ENCODE peak calls at places on chromosomes 4 and X, in six cellular contexts. One of them, this sample, is unnamed.

GRCh38 chrX:154990496-154990895 is 32.0 kb downstream of the F8 start:
- DNase-seq in sigmoid colon: no peak
- DNase-seq in endothelial cell of umbilical vein: no peak
- DNase-seq in HCT116: no peak
- DNase-seq in testis: no peak
- DNase-seq in adrenal gland: no peak
- DNase-seq in this sample: no peak

GRCh38 chr4:61401771-61402170 is 201.6 kb downstream of the ADGRL3 start:
- DNase-seq in sigmoid colon: no peak
- DNase-seq in endothelial cell of umbilical vein: no peak
- DNase-seq in HCT116: no peak
- DNase-seq in testis: no peak
- DNase-seq in adrenal gland: no peak
- DNase-seq in this sample: no peak

GRCh38 chr4:147901886-147902285 is 170.0 kb downstream of the ARHGAP10 start:
- DNase-seq in sigmoid colon: no peak
- DNase-seq in endothelial cell of umbilical vein: no peak
- DNase-seq in HCT116: no peak
- DNase-seq in testis: no peak
- DNase-seq in adrenal gland: no peak
- DNase-seq in this sample: no peak

GRCh38 chrX:39736219-39737211 is 361.2 kb downstream of the BCOR start:
- DNase-seq in sigmoid colon: peak
- DNase-seq in endothelial cell of umbilical vein: peak
- DNase-seq in HCT116: no peak
- DNase-seq in testis: peak
- DNase-seq in adrenal gland: peak
- DNase-seq in this sample: peak

GRCh38 chr4:169314906-169315305 is 44.1 kb upstream of the SH3RF1 start:
- DNase-seq in sigmoid colon: peak
- DNase-seq in endothelial cell of umbilical vein: peak
- DNase-seq in HCT116: peak
- DNase-seq in testis: peak
- DNase-seq in adrenal gland: peak
- DNase-seq in this sample: peak

GRCh38 chr4:52091811-52092210 is 40.7 kb downstream of the SPATA18 start:
- DNase-seq in sigmoid colon: no peak
- DNase-seq in endothelial cell of umbilical vein: no peak
- DNase-seq in HCT116: no peak
- DNase-seq in testis: no peak
- DNase-seq in adrenal gland: no peak
- DNase-seq in this sample: no peak

GRCh38 chr4:40785727-40786126 is 36.0 kb downstream of the NSUN7 start:
- DNase-seq in sigmoid colon: no peak
- DNase-seq in endothelial cell of umbilical vein: no peak
- DNase-seq in HCT116: no peak
- DNase-seq in testis: no peak
- DNase-seq in adrenal gland: no peak
- DNase-seq in this sample: no peak

GRCh38 chr4:85459736-85460135 is 15.2 kb upstream of the ARHGAP24 start:
- DNase-seq in sigmoid colon: no peak
- DNase-seq in endothelial cell of umbilical vein: no peak
- DNase-seq in HCT116: no peak
- DNase-seq in testis: no peak
- DNase-seq in adrenal gland: no peak
- DNase-seq in this sample: no peak

GRCh38 chrX:135345328-135345645 is 36.0 kb downstream of the ETDC start:
- DNase-seq in sigmoid colon: peak
- DNase-seq in endothelial cell of umbilical vein: peak
- DNase-seq in HCT116: no peak
- DNase-seq in testis: peak
- DNase-seq in adrenal gland: peak
- DNase-seq in this sample: peak

GRCh38 chr4:825969-826330 is at the start of gene CPLX1:
- DNase-seq in sigmoid colon: no peak
- DNase-seq in endothelial cell of umbilical vein: no peak
- DNase-seq in HCT116: no peak
- DNase-seq in testis: no peak
- DNase-seq in adrenal gland: peak
- DNase-seq in this sample: no peak

GRCh38 chr4:183960021-183960420 is 54.9 kb downstream of the STOX2 start:
- DNase-seq in sigmoid colon: peak
- DNase-seq in endothelial cell of umbilical vein: no peak
- DNase-seq in HCT116: no peak
- DNase-seq in testis: peak
- DNase-seq in adrenal gland: peak
- DNase-seq in this sample: peak

GRCh38 chr4:38177035-38177791 is 217.0 kb downstream of the PTTG2 start:
- DNase-seq in sigmoid colon: no peak
- DNase-seq in endothelial cell of umbilical vein: peak
- DNase-seq in HCT116: no peak
- DNase-seq in testis: peak
- DNase-seq in adrenal gland: peak
- DNase-seq in this sample: no peak

GRCh38 chr4:55365347-55365728 is 19.3 kb downstream of the SRD5A3 start:
- DNase-seq in sigmoid colon: no peak
- DNase-seq in endothelial cell of umbilical vein: no peak
- DNase-seq in HCT116: no peak
- DNase-seq in testis: no peak
- DNase-seq in adrenal gland: no peak
- DNase-seq in this sample: no peak

GRCh38 chrX:27915617-27916016 is 65.6 kb downstream of the DCAF8L1 start:
- DNase-seq in sigmoid colon: no peak
- DNase-seq in endothelial cell of umbilical vein: peak
- DNase-seq in HCT116: no peak
- DNase-seq in testis: no peak
- DNase-seq in adrenal gland: no peak
- DNase-seq in this sample: peak

GRCh38 chrX:18640686-18641085 is 31.2 kb downstream of the RS1 start:
- DNase-seq in sigmoid colon: no peak
- DNase-seq in endothelial cell of umbilical vein: no peak
- DNase-seq in HCT116: no peak
- DNase-seq in testis: no peak
- DNase-seq in adrenal gland: no peak
- DNase-seq in this sample: no peak

GRCh38 chr4:150308824-150309472 is 230.7 kb downstream of the DCLK2 start:
- DNase-seq in sigmoid colon: no peak
- DNase-seq in endothelial cell of umbilical vein: peak
- DNase-seq in HCT116: no peak
- DNase-seq in testis: no peak
- DNase-seq in adrenal gland: no peak
- DNase-seq in this sample: no peak

GRCh38 chr4:117986331-117986730 is 48.0 kb upstream of the NDST3 start:
- DNase-seq in sigmoid colon: no peak
- DNase-seq in endothelial cell of umbilical vein: no peak
- DNase-seq in HCT116: no peak
- DNase-seq in testis: no peak
- DNase-seq in adrenal gland: no peak
- DNase-seq in this sample: no peak

GRCh38 chrX:15749642-15750610 is 11.9 kb downstream of the CA5B start:
- DNase-seq in sigmoid colon: no peak
- DNase-seq in endothelial cell of umbilical vein: peak
- DNase-seq in HCT116: no peak
- DNase-seq in testis: peak
- DNase-seq in adrenal gland: peak
- DNase-seq in this sample: no peak

GRCh38 chr4:185874516-185875230 is 62.7 kb upstream of the SORBS2 start:
- DNase-seq in sigmoid colon: no peak
- DNase-seq in endothelial cell of umbilical vein: peak
- DNase-seq in HCT116: no peak
- DNase-seq in testis: no peak
- DNase-seq in adrenal gland: peak
- DNase-seq in this sample: peak

GRCh38 chrX:46444011-46444410 is 101.2 kb downstream of the ZNF674 start:
- DNase-seq in sigmoid colon: no peak
- DNase-seq in endothelial cell of umbilical vein: peak
- DNase-seq in HCT116: peak
- DNase-seq in testis: no peak
- DNase-seq in adrenal gland: peak
- DNase-seq in this sample: no peak

GRCh38 chrX:46446727-46447378 is 98.4 kb downstream of the ZNF674 start:
- DNase-seq in sigmoid colon: peak
- DNase-seq in endothelial cell of umbilical vein: peak
- DNase-seq in HCT116: peak
- DNase-seq in testis: peak
- DNase-seq in adrenal gland: peak
- DNase-seq in this sample: peak

DNA sequence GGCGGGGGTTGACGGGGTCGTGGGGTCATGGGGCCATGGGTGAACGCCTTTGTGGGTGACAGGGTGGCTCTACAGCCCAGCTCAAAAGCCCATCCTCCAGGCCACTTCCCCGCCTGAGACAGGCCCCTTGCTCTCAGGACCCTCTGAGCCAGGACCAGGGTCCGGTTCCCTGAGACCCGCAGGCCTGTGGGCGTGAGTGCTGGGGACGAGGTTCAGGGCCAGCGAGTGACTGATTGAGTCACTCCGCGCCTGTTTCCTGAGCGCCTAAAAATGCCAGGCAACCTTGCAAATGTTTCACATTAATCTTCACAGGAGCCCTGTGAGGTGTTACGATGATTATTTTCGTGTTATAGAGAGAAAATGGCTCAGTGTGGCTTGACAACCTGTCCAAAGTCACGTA is 97.8 kb downstream of the ZNF674 start:
- DNase-seq in sigmoid colon: no peak
- DNase-seq in endothelial cell of umbilical vein: peak
- DNase-seq in HCT116: no peak
- DNase-seq in testis: peak
- DNase-seq in adrenal gland: peak
- DNase-seq in this sample: no peak
- TF ChIP-seq POLR2A in sigmoid colon: no peak
- TF ChIP-seq POLR2A in endothelial cell of umbilical vein: no peak
- TF ChIP-seq POLR2A in HCT116: no peak
- TF ChIP-seq POLR2A in testis: no peak
- TF ChIP-seq POLR2A in adrenal gland: no peak
- TF ChIP-seq POLR2A in this sample: no peak

DNA sequence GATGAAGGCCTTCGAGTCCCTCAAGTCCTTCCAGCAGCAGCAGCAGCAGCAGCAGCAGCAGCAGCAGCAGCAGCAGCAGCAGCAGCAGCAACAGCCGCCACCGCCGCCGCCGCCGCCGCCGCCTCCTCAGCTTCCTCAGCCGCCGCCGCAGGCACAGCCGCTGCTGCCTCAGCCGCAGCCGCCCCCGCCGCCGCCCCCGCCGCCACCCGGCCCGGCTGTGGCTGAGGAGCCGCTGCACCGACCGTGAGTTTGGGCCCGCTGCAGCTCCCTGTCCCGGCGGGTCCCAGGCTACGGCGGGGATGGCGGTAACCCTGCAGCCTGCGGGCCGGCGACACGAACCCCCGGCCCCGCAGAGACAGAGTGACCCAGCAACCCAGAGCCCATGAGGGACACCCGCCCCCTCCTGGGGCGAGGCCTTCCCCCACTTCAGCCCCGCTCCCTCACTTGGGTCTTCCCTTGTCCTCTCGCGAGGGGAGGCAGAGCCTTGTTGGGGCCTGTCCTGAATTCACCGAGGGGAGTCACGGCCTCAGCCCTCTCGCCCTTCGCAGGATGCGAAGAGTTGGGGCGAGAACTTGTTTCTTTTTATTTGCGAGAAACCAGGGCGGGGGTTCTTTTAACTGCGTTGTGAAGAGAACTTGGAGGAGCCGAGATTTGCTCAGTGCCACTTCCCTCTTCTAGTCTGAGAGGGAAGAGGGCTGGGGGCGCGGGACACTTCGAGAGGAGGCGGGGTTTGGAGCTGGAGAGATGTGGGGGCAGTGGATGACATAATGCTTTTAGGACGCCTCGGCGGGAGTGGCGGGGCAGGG is 568 bp downstream of the HTT start:
- DNase-seq in sigmoid colon: peak
- DNase-seq in endothelial cell of umbilical vein: peak
- DNase-seq in HCT116: peak
- DNase-seq in testis: peak
- DNase-seq in adrenal gland: peak
- DNase-seq in this sample: peak
- TF ChIP-seq POLR2A in sigmoid colon: no peak
- TF ChIP-seq POLR2A in endothelial cell of umbilical vein: no peak
- TF ChIP-seq POLR2A in HCT116: no peak
- TF ChIP-seq POLR2A in testis: no peak
- TF ChIP-seq POLR2A in adrenal gland: peak
- TF ChIP-seq POLR2A in this sample: no peak

GRCh38 chrX:150037041-150037440 is 98.8 kb upstream of the EOLA2 start:
- DNase-seq in sigmoid colon: no peak
- DNase-seq in endothelial cell of umbilical vein: peak
- DNase-seq in HCT116: no peak
- DNase-seq in testis: no peak
- DNase-seq in adrenal gland: no peak
- DNase-seq in this sample: no peak

GRCh38 chrX:150035531-150035930 is 97.2 kb upstream of the EOLA2 start:
- DNase-seq in sigmoid colon: no peak
- DNase-seq in endothelial cell of umbilical vein: peak
- DNase-seq in HCT116: no peak
- DNase-seq in testis: no peak
- DNase-seq in adrenal gland: no peak
- DNase-seq in this sample: peak

GRCh38 chrX:150036181-150036580 is 97.9 kb upstream of the EOLA2 start:
- DNase-seq in sigmoid colon: no peak
- DNase-seq in endothelial cell of umbilical vein: peak
- DNase-seq in HCT116: no peak
- DNase-seq in testis: no peak
- DNase-seq in adrenal gland: peak
- DNase-seq in this sample: peak

GRCh38 chrX:150038356-150038755 is 100.1 kb upstream of the EOLA2 start:
- DNase-seq in sigmoid colon: no peak
- DNase-seq in endothelial cell of umbilical vein: no peak
- DNase-seq in HCT116: no peak
- DNase-seq in testis: no peak
- DNase-seq in adrenal gland: no peak
- DNase-seq in this sample: no peak

DNA sequence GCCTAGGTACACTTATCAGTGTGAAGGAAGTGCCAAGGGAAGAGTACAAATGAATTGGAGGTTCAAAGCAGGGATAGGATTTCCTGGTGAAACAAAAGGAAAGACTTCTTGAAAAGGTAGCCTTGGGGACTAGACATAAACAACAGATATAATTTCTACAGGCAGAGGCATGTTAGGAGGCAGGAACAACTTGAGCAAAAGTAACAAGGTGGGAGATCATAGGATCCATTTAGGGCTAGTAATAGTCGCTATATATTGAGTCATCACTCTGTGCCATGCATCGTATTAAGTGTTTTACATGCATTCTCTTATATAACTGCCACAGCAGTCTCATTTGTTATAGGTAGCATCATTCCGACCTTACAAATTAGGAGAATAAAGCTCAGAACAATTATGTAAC is 98.3 kb upstream of the EOLA2 start:
- DNase-seq in sigmoid colon: no peak
- DNase-seq in endothelial cell of umbilical vein: no peak
- DNase-seq in HCT116: no peak
- DNase-seq in testis: no peak
- DNase-seq in adrenal gland: no peak
- DNase-seq in this sample: no peak
- TF ChIP-seq POLR2A in sigmoid colon: no peak
- TF ChIP-seq POLR2A in endothelial cell of umbilical vein: no peak
- TF ChIP-seq POLR2A in HCT116: no peak
- TF ChIP-seq POLR2A in testis: no peak
- TF ChIP-seq POLR2A in adrenal gland: no peak
- TF ChIP-seq POLR2A in this sample: no peak

DNA sequence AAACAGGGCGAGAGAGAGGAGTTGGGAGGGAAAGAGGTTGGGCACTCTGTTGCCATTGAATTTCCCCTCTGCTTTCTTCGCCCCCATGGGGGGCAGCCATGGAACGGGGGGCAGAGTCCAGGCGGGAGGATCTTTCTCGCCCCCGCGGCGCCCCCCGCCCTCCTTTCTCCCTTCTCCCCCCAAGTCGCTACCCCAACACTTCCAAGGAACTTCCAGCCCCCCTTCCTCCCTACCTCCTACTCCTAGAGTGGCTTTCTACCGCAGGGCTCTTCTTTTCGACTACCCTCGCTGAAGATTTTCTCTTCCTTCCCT is 594 bp upstream of the STAG2 start:
- DNase-seq in sigmoid colon: no peak
- DNase-seq in endothelial cell of umbilical vein: no peak
- DNase-seq in HCT116: no peak
- DNase-seq in testis: no peak
- DNase-seq in adrenal gland: no peak
- DNase-seq in this sample: no peak
- TF ChIP-seq POLR2A in sigmoid colon: no peak
- TF ChIP-seq POLR2A in endothelial cell of umbilical vein: no peak
- TF ChIP-seq POLR2A in HCT116: peak
- TF ChIP-seq POLR2A in testis: no peak
- TF ChIP-seq POLR2A in adrenal gland: no peak
- TF ChIP-seq POLR2A in this sample: no peak